ENCODE peak calls at places on chromosome 1, in eight cellular contexts. N is pancreas; O is AG10803; T is bronchial epithelial cell; B is MCF 10A; A is EL; S is posterior vena cava; U is stimulated activated CD4-positive, alpha-beta T cell treated with anti-CD3 and anti-CD28 coated beads, Interleukin-1b, Interleukin-23, amount 100 ng/mL, for 24 hours. R is an unnamed sample.
A peak's percentile ranks its signal among the peaks of the same experiment; 100 is the strongest.

GRCh38 chr1:67629370-67630075 is 55.5 kb upstream of the GADD45A start:
- DNase-seq in S (no peak), B (peak; percentile 71), O (peak; percentile 86), N (no peak), T (peak; percentile 79), A (no peak), U (no peak), R (no peak)

GRCh38 chr1:201717286-201717685 is 111.7 kb upstream of the IPO9 start:
- DNase-seq in S (no peak), U (no peak), A (no peak), B (no peak), T (no peak), O (no peak), N (no peak), R (no peak)

GRCh38 chr1:5507340-5507739 is 484.9 kb downstream of the NPHP4 start:
- DNase-seq in T (no peak), A (no peak), S (no peak), N (no peak), U (no peak), B (no peak), O (no peak), R (no peak)

GRCh38 chr1:179314928-179315327 is 21.3 kb downstream of the SOAT1 start:
- DNase-seq in S (no peak), U (no peak), N (no peak), B (no peak), O (no peak), T (no peak), A (peak; percentile 13), R (no peak)

GRCh38 chr1:42165511-42166210 is 1.1 kb upstream of the GUCA2A start:
- DNase-seq in U (no peak), N (peak; percentile 79), T (peak; percentile 92), S (no peak), A (peak; percentile 76), O (no peak), B (peak; percentile 89), R (peak; percentile 85)

GRCh38 chr1:244863491-244864252 is 671 bp downstream of the HNRNPU start:
- DNase-seq in B (no peak), A (no peak), T (no peak), O (no peak), N (no peak), S (peak; percentile 85), U (peak; percentile 11), R (peak; percentile 55)

GRCh38 chr1:22553104-22553880 is 10.0 kb upstream of the EPHA8 start:
- DNase-seq in T (no peak), B (no peak), U (no peak), S (no peak), N (peak; percentile 56), A (no peak), O (no peak), R (no peak)

GRCh38 chr1:244329591-244330317 is 122.0 kb downstream of the ADSS2 start:
- DNase-seq in B (peak; percentile 48), A (no peak), O (peak; percentile 66), N (no peak), S (no peak), U (no peak), T (peak; percentile 77), R (no peak)

GRCh38 chr1:54837002-54837853 is 36.1 kb upstream of the TTC22 start:
- DNase-seq in S (no peak), O (no peak), N (no peak), U (no peak), A (no peak), T (no peak), B (no peak), R (peak; percentile 14)

GRCh38 chr1:68819190-68819829 is 322.4 kb upstream of the DEPDC1 start:
- DNase-seq in O (peak; percentile 1), A (no peak), N (no peak), S (no peak), B (peak; percentile 35), U (no peak), T (peak; percentile 11), R (no peak)

GRCh38 chr1:230165526-230165925 is 98.5 kb downstream of the GALNT2 start:
- DNase-seq in S (no peak), U (no peak), B (no peak), T (no peak), N (peak; percentile 35), O (no peak), A (no peak), R (peak; percentile 29)

GRCh38 chr1:157353546-157353945 is 198.8 kb downstream of the FCRL5 start:
- DNase-seq in U (no peak), B (no peak), O (no peak), N (no peak), T (no peak), S (no peak), A (no peak), R (no peak)

GRCh38 chr1:234602334-234603220 is 7.4 kb downstream of the IRF2BP2 start:
- DNase-seq in A (peak; percentile 94), U (no peak), S (no peak), N (peak; percentile 55), T (peak; percentile 98), B (peak; percentile 97), O (peak; percentile 97), R (peak; percentile 63)

GRCh38 chr1:66349277-66349676 is 184.7 kb upstream of the SGIP1 start:
- DNase-seq in S (no peak), N (no peak), O (peak; percentile 31), B (no peak), A (no peak), T (no peak), U (no peak), R (no peak)

R was measured in ureter.